ENCODE peak calls at places on chromosomes 1 and 21, in four cellular contexts. Q is mammary epithelial cell, P is adrenal gland, R is cardiac muscle cell. G is an unnamed sample. For H3K36me3, the result is how much of the 10 kb centered on the place peaks cover.

GRCh38 chr1:244833734-244834595 is 1.5 kb upstream of the COX20 start:
- DNase-seq in R (peak), Q (peak), P (peak), G (peak)

GRCh38 chr1:22314676-22315075 is 137.0 kb upstream of the ZBTB40 start:
- DNase-seq in R (no peak), P (no peak), Q (no peak), G (no peak)

GRCh38 chr21:42437786-42438185 is 34.1 kb downstream of the UBASH3A start:
- DNase-seq in P (no peak), R (peak), Q (no peak), G (no peak)

GRCh38 chr1:172417552-172417951 is 2.9 kb upstream of the C1orf105 start:
- DNase-seq in Q (peak), R (no peak), P (no peak), G (no peak)

GRCh38 chr1:3205815-3206214 is 136.8 kb downstream of the PRDM16 start:
- DNase-seq in R (no peak), P (no peak), Q (no peak), G (no peak)

GRCh38 chr1:207062058-207062457 is 9.0 kb downstream of the PFKFB2 start:
- DNase-seq in P (no peak), R (no peak), Q (no peak), G (no peak)

GRCh38 chr21:41370840-41371697 is 9.2 kb downstream of the MX2 start:
- DNase-seq in P (no peak), Q (no peak), R (peak), G (no peak)

GRCh38 chr1:243254233-243254926 is 701 bp downstream of the CEP170 start:
- DNase-seq in Q (peak), R (peak), P (peak), G (peak)

GRCh38 chr21:41359289-41359688 is 2.5 kb upstream of the MX2 start:
- DNase-seq in Q (no peak), P (no peak), R (no peak), G (no peak)

GRCh38 chr1:182974792-182975191 is 21.8 kb upstream of the SHCBP1L start:
- DNase-seq in R (no peak), Q (no peak), P (no peak), G (no peak)

GRCh38 chr21:45974073-45975016 is 7.2 kb upstream of the COL6A1 start:
- DNase-seq in Q (peak), P (no peak), R (peak), G (no peak)

GRCh38 chr1:186374313-186375151 is 521 bp downstream of the TPR start:
- DNase-seq in P (peak), R (peak), Q (peak), G (peak)

GRCh38 chr1:234699795-234700665 is 90.1 kb upstream of the IRF2BP2 start:
- DNase-seq in P (no peak), R (peak), Q (peak), G (peak)

GRCh38 chr1:228313536-228314277 is 92.9 kb downstream of the TRIM11 start:
- DNase-seq in P (no peak), R (no peak), Q (no peak), G (peak)

GRCh38 chr1:75067975-75068374 is 66.2 kb upstream of the LHX8 start:
- DNase-seq in R (no peak), P (no peak), Q (no peak), G (no peak)

GRCh38 chr21:38424333-38424732 is 73.9 kb downstream of the ERG start:
- DNase-seq in P (no peak), R (no peak), Q (no peak), G (no peak)

GRCh38 chr1:185646202-185646683 is 87.9 kb upstream of the HMCN1 start:
- DNase-seq in R (peak), Q (peak), P (peak), G (peak)

GRCh38 chr1:57922130-57922529 is 498.3 kb upstream of the DAB1 start:
- DNase-seq in P (no peak), R (no peak), Q (no peak), G (no peak)

GRCh38 chr1:92184632-92185031 is 33.1 kb upstream of the C1orf146 start:
- DNase-seq in R (peak), Q (peak), P (no peak), G (no peak)

GRCh38 chr1:100510441-100510840 is 27.5 kb upstream of the GPR88 start:
- DNase-seq in Q (no peak), R (no peak), P (no peak), G (no peak)

GRCh38 chr1:223226271-223226670 is 83.2 kb upstream of the TLR5 start:
- DNase-seq in Q (no peak), P (no peak), R (no peak), G (no peak)

GRCh38 chr1:56439610-56440264 is 139.6 kb downstream of the PLPP3 start:
- DNase-seq in P (no peak), Q (no peak), R (no peak), G (no peak)

GRCh38 chr1:218481116-218481775 is 136.1 kb downstream of the TGFB2 start:
- DNase-seq in R (peak), Q (peak), P (no peak), G (no peak)

GRCh38 chr1:114333670-114334069 is 177.3 kb downstream of the TRIM33 start:
- DNase-seq in Q (no peak), R (no peak), P (no peak), G (no peak)

GRCh38 chr1:46403916-46404315 is 9.8 kb downstream of the FAAH start:
- DNase-seq in Q (no peak), P (no peak), R (no peak), G (no peak)

GRCh38 chr1:46405204-46405555 is 11.1 kb downstream of the FAAH start:
- DNase-seq in R (no peak), P (no peak), Q (no peak), G (no peak)

GRCh38 chr1:46404482-46405203 is 10.5 kb downstream of the FAAH start:
- DNase-seq in R (no peak), P (no peak), Q (no peak), G (no peak)

GRCh38 chr1:46406881-46407608 is 12.9 kb downstream of the FAAH start:
- DNase-seq in Q (no peak), P (no peak), R (peak), G (no peak)

GRCh38 chr1:46405724-46406123 is 11.6 kb downstream of the FAAH start:
- DNase-seq in R (no peak), P (no peak), Q (no peak), G (no peak)
- H3K4me3 ChIP-seq in R (no peak), P (no peak), Q (no peak), G (peak)

GRCh38 chr1:12255918-12256317 is 26.1 kb downstream of the VPS13D start:
- DNase-seq in R (peak), P (no peak), Q (no peak), G (no peak)
- H3K36me3 ChIP-seq in R (under half), P (under half), Q (under half), G (under half)

GRCh38 chr1:193111641-193112090 is 6.5 kb upstream of the GLRX2 start:
- DNase-seq in Q (peak), R (peak), P (peak), G (no peak)
- H3K27ac ChIP-seq in Q (peak), R (no peak), P (peak), G (no peak)

DNA sequence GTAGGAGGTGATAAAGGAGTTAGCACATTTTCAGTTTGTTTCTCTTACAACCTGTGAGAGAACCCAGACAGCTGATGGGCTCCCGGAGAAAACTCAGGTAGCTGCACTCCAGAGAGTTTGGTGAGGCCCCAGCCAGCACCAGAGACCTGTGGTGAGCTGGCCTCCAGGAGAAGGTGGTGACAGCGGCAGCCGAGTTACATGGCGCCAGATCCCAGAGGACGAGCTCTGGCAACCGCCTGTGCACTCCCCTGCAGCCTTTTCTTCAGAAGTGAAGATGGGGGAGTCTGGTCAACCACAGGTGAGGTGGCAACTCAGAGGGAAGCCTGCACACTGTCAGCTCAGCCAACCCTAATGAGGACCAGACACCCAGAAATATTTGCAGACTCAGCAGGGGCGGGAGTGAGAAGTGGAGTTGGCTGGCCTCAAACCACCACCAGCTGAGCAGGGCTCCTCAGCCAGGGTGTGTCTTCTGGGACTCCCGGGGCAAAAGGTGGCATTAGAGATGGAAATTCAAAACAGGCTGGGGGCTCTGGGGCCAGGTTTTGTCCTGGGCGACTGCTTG is 209.7 kb downstream of the SETD4 start:
- DNase-seq in R (peak), P (no peak), Q (no peak), G (peak)
- H3K4me3 ChIP-seq in R (no peak), P (no peak), Q (no peak), G (no peak)

DNA sequence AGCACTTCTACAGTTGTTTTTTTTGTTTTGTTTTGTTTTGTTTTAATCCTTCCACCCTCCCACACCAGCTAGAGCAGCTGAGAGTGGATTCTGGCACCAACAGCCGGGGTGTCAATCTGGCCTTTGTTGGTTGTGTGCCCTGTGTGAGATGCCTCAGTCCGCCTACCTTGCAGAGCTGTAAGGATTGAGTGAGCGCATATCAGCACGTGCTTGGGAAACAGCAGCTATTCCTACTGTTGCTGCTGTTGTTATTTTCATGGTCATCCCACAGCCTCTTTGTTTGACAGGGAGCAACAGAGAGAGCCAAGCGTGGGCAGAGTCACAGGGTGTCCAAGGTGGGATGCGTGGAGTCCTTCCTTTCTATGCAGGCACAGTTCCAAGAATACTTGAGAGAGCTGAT is 50.3 kb downstream of the PGBD5 start:
- DNase-seq in R (no peak), Q (no peak), P (no peak), G (peak)
- H3K36me3 ChIP-seq in R (under half), Q (under half), P (under half), G (under half)